ENCODE peak calls at places on chromosomes 16 and 17, in five cellular contexts. F is esophagus muscularis mucosa, I is GM12865, P is RWPE1, T is cardiac muscle cell. G is an unnamed sample.

GRCh38 chr16:51839697-51840462 is 688.8 kb upstream of the SALL1 start:
- DNase-seq in T (no peak), F (no peak), P (peak; percentile 37), I (no peak), G (peak; percentile 15)

GRCh38 chr16:31253642-31254045 is 6.1 kb upstream of the ITGAM start:
- DNase-seq in P (no peak), I (peak; percentile 21), F (no peak), T (no peak), G (peak; percentile 23)

GRCh38 chr16:67993207-67994036 is 5.9 kb downstream of the DPEP2 start:
- DNase-seq in T (peak; percentile 79), F (no peak), I (peak; percentile 90), P (peak; percentile 72), G (peak; percentile 69)

GRCh38 chr16:88920618-88921602 is 54.5 kb upstream of the PABPN1L start:
- DNase-seq in T (peak; percentile 76), F (peak; percentile 93), P (peak; percentile 55), I (peak; percentile 37), G (no peak)

GRCh38 chr17:39084558-39084957 is 66.9 kb downstream of the PLXDC1 start:
- DNase-seq in T (no peak), I (no peak), F (no peak), P (no peak), G (no peak)

GRCh38 chr17:54945671-54946070 is 22.8 kb downstream of the COX11 start:
- DNase-seq in P (no peak), I (no peak), T (peak; percentile 22), F (no peak), G (no peak)

GRCh38 chr17:33511670-33512069 is 218.6 kb upstream of the ASIC2 start:
- DNase-seq in I (peak; percentile 29), F (no peak), P (no peak), T (no peak), G (no peak)

GRCh38 chr16:70298988-70299938 is at the start of gene DDX19B:
- DNase-seq in P (peak; percentile 55), T (peak; percentile 75), F (peak; percentile 93), I (peak; percentile 81), G (peak; percentile 90)

GRCh38 chr17:32525116-32525515 is 38.3 kb downstream of the CDK5R1 start:
- DNase-seq in P (no peak), T (peak; percentile 52), F (no peak), I (no peak), G (no peak)

GRCh38 chr16:29843942-29844341 is 19.1 kb downstream of the CDIPT start:
- DNase-seq in P (no peak), T (no peak), F (no peak), I (no peak), G (no peak)

GRCh38 chr16:29840240-29840639 is 20.0 kb downstream of the MVP start:
- DNase-seq in P (no peak), F (no peak), I (no peak), T (no peak), G (no peak)

GRCh38 chr16:29841631-29842030 is 21.4 kb downstream of the MVP start:
- DNase-seq in F (no peak), P (no peak), T (no peak), I (no peak), G (no peak)

GRCh38 chr16:29844575-29845331 is 18.3 kb downstream of the CDIPT start:
- DNase-seq in I (no peak), P (no peak), T (peak; percentile 85), F (no peak), G (no peak)

DNA sequence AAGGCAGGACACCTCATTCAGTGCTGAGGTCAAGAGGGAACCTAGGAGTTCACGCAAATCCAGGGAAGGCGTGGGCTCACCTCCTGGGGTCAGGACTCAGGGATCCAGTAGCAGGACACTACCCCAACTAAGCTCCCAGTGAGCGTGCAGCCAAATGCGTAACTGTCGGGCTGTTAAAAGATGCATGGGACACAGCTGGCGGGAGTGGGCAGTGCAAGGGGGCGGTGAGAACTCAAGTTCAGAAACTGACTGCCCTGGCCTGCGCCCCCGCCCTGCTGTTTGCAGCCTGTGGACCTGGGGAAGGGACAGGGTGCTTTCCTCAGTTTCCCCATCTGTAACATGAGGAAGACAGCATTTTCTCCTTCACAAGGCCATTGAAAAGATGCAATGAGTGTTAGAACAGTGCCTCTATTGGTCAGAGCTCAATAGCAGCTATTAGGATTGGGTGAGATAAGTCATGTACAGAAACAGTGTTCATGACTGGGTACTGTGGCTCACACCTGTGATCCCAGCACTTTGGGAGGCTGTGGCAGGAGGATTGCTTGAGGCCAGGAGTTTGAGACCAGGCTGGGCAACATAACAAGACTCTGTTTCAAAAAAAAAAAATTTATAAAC is 20.2 kb downstream of the CDIPT start:
- DNase-seq in T (no peak), I (no peak), P (no peak), F (no peak), G (no peak)
- TF ChIP-seq CTCF in T (no peak), I (no peak), P (no peak), F (no peak), G (peak; percentile 26)

GRCh38 chr17:7972131-7972785 is 30.2 kb upstream of the GUCY2D start:
- DNase-seq in F (no peak), I (no peak), P (no peak), T (peak; percentile 19), G (no peak)
- TF ChIP-seq CTCF in F (no peak), I (no peak), P (peak; percentile 8), T (peak; percentile 30), G (no peak)

GRCh38 chr17:81252336-81253329 is 13.5 kb downstream of the NDUFAF8 start:
- DNase-seq in P (no peak), I (no peak), F (no peak), T (no peak), G (peak; percentile 68)
- TF ChIP-seq CTCF in P (no peak), I (no peak), F (no peak), T (no peak), G (no peak)

GRCh38 chr17:77441130-77441920 is 300.6 kb downstream of the SEC14L1 start:
- DNase-seq in T (peak; percentile 40), F (no peak), I (peak; percentile 98), P (no peak), G (no peak)
- TF ChIP-seq CTCF in T (no peak), F (no peak), I (peak; percentile 5), P (no peak), G (no peak)

GRCh38 chr16:86176462-86176861 is 277.5 kb downstream of the IRF8 start:
- DNase-seq in F (no peak), P (no peak), T (no peak), I (no peak), G (no peak)
- TF ChIP-seq CTCF in F (no peak), P (no peak), T (no peak), I (no peak), G (no peak)